ENCODE peak calls at places on chromosomes 3 and 15, in seven cellular contexts. P is astrocyte of the spinal cord, D is NB4, R is psoas muscle, K is cardiac muscle cell, G is pancreas, V is HCT116. W is an unnamed sample.

GRCh38 chr15:65828566-65828965 is 36.5 kb upstream of the DENND4A start:
- DNase-seq in G (no peak), R (no peak), K (no peak), P (no peak), V (no peak), D (no peak), W (no peak)

GRCh38 chr3:109050591-109051167 is 67.3 kb downstream of the MORC1 start:
- DNase-seq in R (no peak), D (peak), G (no peak), K (peak), P (peak), V (peak), W (peak)

GRCh38 chr3:26437678-26438077 is 184.9 kb upstream of the LRRC3B start:
- DNase-seq in G (no peak), P (peak), R (no peak), D (no peak), K (no peak), V (no peak), W (peak)

GRCh38 chr15:79006071-79006470 is 61.2 kb upstream of the CTSH start:
- DNase-seq in K (no peak), P (no peak), D (no peak), V (no peak), R (peak), G (no peak), W (no peak)

GRCh38 chr15:22786868-22787698 is 639 bp downstream of the NIPA1 start:
- DNase-seq in P (peak), G (peak), R (no peak), V (no peak), D (peak), K (peak), W (no peak)

GRCh38 chr15:68382286-68383007 is 49.5 kb downstream of the ITGA11 start:
- DNase-seq in R (no peak), V (no peak), P (no peak), D (no peak), G (no peak), K (no peak), W (no peak)

GRCh38 chr3:155895379-155895900 is 25.0 kb downstream of the GMPS start:
- DNase-seq in P (no peak), D (no peak), V (no peak), K (no peak), G (no peak), R (no peak), W (no peak)

GRCh38 chr3:104245241-104245640 is 1121.5 kb upstream of the ALCAM start:
- DNase-seq in G (no peak), R (no peak), V (no peak), D (no peak), K (no peak), P (no peak), W (no peak)

GRCh38 chr15:74616020-74616939 is 644 bp downstream of the CLK3 start:
- DNase-seq in V (no peak), G (peak), K (peak), R (peak), D (peak), P (peak), W (peak)

GRCh38 chr15:100247228-100248225 is 94.2 kb downstream of the ADAMTS17 start:
- DNase-seq in P (no peak), R (no peak), K (no peak), V (no peak), G (no peak), D (no peak), W (no peak)

GRCh38 chr3:48088056-48088748 is 72.0 kb upstream of the MAP4 start:
- DNase-seq in K (no peak), G (no peak), V (no peak), R (no peak), P (peak), D (peak), W (peak)

GRCh38 chr3:148528024-148528423 is 169.7 kb upstream of the AGTR1 start:
- DNase-seq in G (no peak), V (no peak), P (peak), D (no peak), R (no peak), K (peak), W (no peak)

GRCh38 chr3:29324180-29324651 is 43.3 kb downstream of the RBMS3 start:
- DNase-seq in V (no peak), K (peak), R (peak), D (no peak), P (peak), G (no peak), W (peak)

GRCh38 chr15:38878946-38879345 is 314.3 kb upstream of the RASGRP1 start:
- DNase-seq in D (no peak), R (no peak), K (no peak), G (peak), P (no peak), V (no peak), W (no peak)

GRCh38 chr3:159583662-159584061 is 405.0 kb upstream of the IL12A start:
- DNase-seq in G (no peak), P (peak), V (no peak), K (no peak), R (no peak), D (no peak), W (peak)

GRCh38 chr3:187989458-187990153 is 164.4 kb upstream of the LPP start:
- DNase-seq in K (no peak), D (no peak), P (no peak), V (no peak), R (no peak), G (no peak), W (no peak)

GRCh38 chr15:27535445-27536129 is 563.5 kb downstream of the OCA2 start:
- DNase-seq in K (no peak), V (no peak), D (peak), G (no peak), P (no peak), R (no peak), W (no peak)

GRCh38 chr15:65355173-65355982 is 22.4 kb downstream of the IGDCC3 start:
- DNase-seq in V (no peak), D (no peak), G (no peak), P (no peak), R (no peak), K (no peak), W (no peak)

GRCh38 chr3:48130321-48130881 is 57.8 kb downstream of the CDC25A start:
- DNase-seq in P (peak), R (peak), D (no peak), G (no peak), V (no peak), K (peak), W (peak)

GRCh38 chr3:142152349-142152748 is 3.0 kb upstream of the TFDP2 start:
- DNase-seq in K (no peak), D (peak), P (no peak), V (no peak), G (no peak), R (no peak), W (no peak)

GRCh38 chr3:141465221-141465620 is 21.6 kb upstream of the RASA2 start:
- DNase-seq in R (no peak), P (peak), V (no peak), D (no peak), K (peak), G (no peak), W (no peak)

GRCh38 chr3:148880681-148881080 is 15.6 kb downstream of the CPA3 start:
- DNase-seq in G (no peak), D (peak), P (no peak), K (no peak), V (peak), R (no peak), W (no peak)

GRCh38 chr3:194322701-194323174 is 28.4 kb downstream of the CPN2 start:
- DNase-seq in P (peak), V (peak), G (no peak), K (no peak), R (peak), D (peak), W (peak)

GRCh38 chr3:113594066-113594465 is 61.7 kb downstream of the SIDT1 start:
- DNase-seq in V (no peak), G (no peak), P (no peak), R (no peak), K (no peak), D (no peak), W (no peak)

GRCh38 chr3:100374521-100374920 is 26.4 kb downstream of the TOMM70 start:
- DNase-seq in D (no peak), K (no peak), G (no peak), V (no peak), P (no peak), R (no peak), W (no peak)

GRCh38 chr3:193783166-193783896 is 190.3 kb downstream of the OPA1 start:
- DNase-seq in D (no peak), R (no peak), G (no peak), V (no peak), K (peak), P (no peak), W (no peak)

GRCh38 chr3:67863869-67864268 is 209.5 kb upstream of the SUCLG2 start:
- DNase-seq in P (peak), D (peak), R (no peak), V (peak), K (no peak), G (no peak), W (peak)
- TF ChIP-seq CTCF in P (peak), D (peak), R (no peak), V (peak), K (no peak), G (no peak), W (peak)

GRCh38 chr3:167740961-167741587 is 5.6 kb downstream of the SERPINI1 start:
- DNase-seq in P (peak), D (peak), K (peak), V (peak), R (no peak), G (no peak), W (peak)
- TF ChIP-seq CTCF in P (peak), D (peak), K (peak), V (peak), R (no peak), G (peak), W (peak)

DNA sequence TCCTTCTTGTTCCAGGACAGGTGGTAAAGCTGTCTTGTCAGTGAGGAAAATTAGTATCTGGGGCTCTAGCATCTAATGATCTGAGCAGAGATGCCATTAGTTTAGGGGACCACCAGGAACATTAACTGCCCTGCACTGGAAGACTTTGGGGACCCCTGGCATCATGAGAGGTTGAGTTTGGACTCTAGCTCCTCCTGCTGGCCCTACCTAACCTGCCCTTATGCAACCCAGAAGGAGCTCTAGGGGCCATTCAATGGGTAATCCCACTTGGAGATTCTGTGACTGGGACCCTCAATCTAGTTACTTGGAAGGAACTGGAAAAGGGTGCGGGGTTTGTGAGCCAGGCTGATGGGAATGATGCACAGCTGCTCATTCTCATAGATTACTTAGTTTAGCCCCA is 451.0 kb downstream of the EPHB1 start:
- DNase-seq in G (no peak), V (no peak), D (no peak), P (no peak), R (no peak), K (no peak), W (no peak)
- TF ChIP-seq CTCF in G (no peak), V (no peak), D (peak), P (no peak), R (peak), K (no peak), W (no peak)

DNA sequence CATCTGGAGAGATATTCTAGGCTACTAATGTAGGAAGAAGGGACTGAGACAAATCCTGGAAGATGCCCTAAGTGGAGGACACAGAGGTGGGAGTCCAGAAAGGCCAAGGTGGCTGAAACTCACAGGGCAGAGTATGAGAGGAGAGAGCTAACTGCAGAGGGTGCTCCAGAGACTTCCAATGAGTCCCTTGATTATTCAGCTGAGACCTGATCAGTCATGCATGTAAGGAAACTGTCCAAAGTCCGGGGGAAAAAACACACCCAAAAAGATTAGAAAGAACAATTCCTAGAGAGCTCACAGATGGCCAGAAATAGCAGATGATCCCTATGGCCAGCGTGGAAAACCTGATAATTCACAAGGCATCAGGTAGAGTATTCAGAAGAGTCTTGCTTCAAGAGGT is 18.7 kb upstream of the FOXP1 start:
- DNase-seq in V (no peak), R (no peak), K (no peak), G (no peak), D (no peak), P (no peak), W (no peak)
- TF ChIP-seq CTCF in V (no peak), R (no peak), K (no peak), G (no peak), D (no peak), P (no peak), W (peak)

GRCh38 chr3:138908815-138909214 is 38.1 kb downstream of the FOXL2 start:
- DNase-seq in R (no peak), V (no peak), K (no peak), P (no peak), G (no peak), D (peak), W (no peak)

GRCh38 chr3:138911621-138912020 is 35.3 kb downstream of the FOXL2 start:
- DNase-seq in R (no peak), D (no peak), P (no peak), G (no peak), K (no peak), V (no peak), W (no peak)

GRCh38 chr3:138912237-138912636 is 34.7 kb downstream of the FOXL2 start:
- DNase-seq in D (no peak), V (no peak), G (no peak), R (no peak), K (peak), P (no peak), W (no peak)

GRCh38 chr3:138907541-138907940 is 39.4 kb downstream of the FOXL2 start:
- DNase-seq in R (no peak), P (no peak), G (no peak), K (no peak), D (peak), V (no peak), W (no peak)

GRCh38 chr3:138909904-138910303 is 37.0 kb downstream of the FOXL2 start:
- DNase-seq in P (no peak), D (no peak), V (no peak), K (no peak), G (no peak), R (no peak), W (no peak)
- TF ChIP-seq CTCF in P (no peak), D (no peak), V (no peak), K (no peak), G (no peak), R (no peak), W (no peak)

GRCh38 chr15:80727596-80727995 is 32.5 kb downstream of the ABHD17C start:
- DNase-seq in D (no peak), R (no peak), G (no peak), P (no peak), V (no peak), K (no peak), W (no peak)
- TF ChIP-seq CTCF in D (no peak), R (no peak), G (no peak), P (no peak), V (no peak), K (no peak), W (no peak)

GRCh38 chr15:33021806-33022389 is 172.6 kb downstream of the FMN1 start:
- DNase-seq in V (peak), R (no peak), D (peak), P (peak), K (peak), G (no peak), W (peak)
- TF ChIP-seq CTCF in V (peak), R (peak), D (peak), P (peak), K (peak), G (no peak), W (peak)